ENCODE peak calls at places on chromosomes 4 and X, in ten cellular contexts. H is Peyer's patch; D is psoas muscle; Y is CD8-positive, alpha-beta T cell; W is left lung; R is CD8-positive, alpha-beta memory T cell; X is WERI-Rb-1; L is breast epithelium; Q is aorta; F is tibial nerve. G is an unnamed sample. For H3K9me3, the result is how much of the 10 kb centered on the place peaks cover.

GRCh38 chrX:77740376-77740905 is 45.6 kb downstream of the ATRX start:
- DNase-seq in H (no peak), D (no peak), Y (no peak), W (no peak), R (no peak), X (no peak), L (no peak), Q (no peak), F (no peak), G (no peak)

GRCh38 chr4:77994194-77994721 is 62.9 kb upstream of the FRAS1 start:
- DNase-seq in H (no peak), D (no peak), Y (no peak), W (no peak), R (no peak), X (peak), L (no peak), Q (no peak), F (peak), G (no peak)

GRCh38 chrX:152220612-152221011 is 82.2 kb upstream of the MAGEA10 start:
- DNase-seq in H (no peak), D (no peak), Y (no peak), W (no peak), R (no peak), X (no peak), L (no peak), Q (no peak), F (no peak), G (no peak)

GRCh38 chrX:47568656-47569295 is 7.8 kb downstream of the ARAF start:
- DNase-seq in H (no peak), D (no peak), Y (peak), W (no peak), R (no peak), X (peak), L (no peak), Q (no peak), F (no peak), G (peak)

GRCh38 chrX:154322890-154323289 is 27.3 kb downstream of the TKTL1 start:
- DNase-seq in H (no peak), D (no peak), Y (no peak), W (no peak), R (no peak), X (no peak), L (no peak), Q (no peak), F (no peak), G (no peak)

GRCh38 chr4:39641451-39641850 is 2.8 kb upstream of the SMIM14 start:
- DNase-seq in H (no peak), D (no peak), Y (no peak), W (no peak), R (no peak), X (no peak), L (no peak), Q (no peak), F (no peak), G (no peak)

GRCh38 chrX:49232525-49232924 is 615 bp downstream of the CACNA1F start:
- DNase-seq in H (no peak), D (no peak), Y (no peak), W (no peak), R (no peak), X (no peak), L (no peak), Q (no peak), F (no peak), G (no peak)

GRCh38 chr4:7831330-7831729 is 108.3 kb downstream of the AFAP1 start:
- DNase-seq in H (no peak), D (no peak), Y (no peak), W (no peak), R (peak), X (peak), L (no peak), Q (no peak), F (no peak), G (peak)

GRCh38 chr4:142480244-142480643 is 365.9 kb downstream of the INPP4B start:
- DNase-seq in H (no peak), D (no peak), Y (no peak), W (no peak), R (no peak), X (no peak), L (no peak), Q (no peak), F (no peak), G (no peak)

GRCh38 chr4:148017801-148018200 is 285.9 kb downstream of the ARHGAP10 start:
- DNase-seq in H (no peak), D (no peak), Y (no peak), W (no peak), R (no peak), X (no peak), L (no peak), Q (no peak), F (no peak), G (no peak)

GRCh38 chrX:5528057-5528456 is 700.6 kb downstream of the NLGN4X start:
- DNase-seq in H (no peak), D (no peak), Y (no peak), W (no peak), R (no peak), X (no peak), L (no peak), Q (no peak), F (no peak), G (no peak)

GRCh38 chr4:138455097-138455496 is 212.9 kb upstream of the SLC7A11 start:
- DNase-seq in H (no peak), D (no peak), Y (no peak), W (no peak), R (no peak), X (no peak), L (no peak), Q (no peak), F (no peak), G (no peak)

GRCh38 chrX:51837926-51838325 is 55.5 kb upstream of the MAGED1 start:
- DNase-seq in H (peak), D (peak), Y (no peak), W (no peak), R (no peak), X (no peak), L (peak), Q (no peak), F (peak), G (no peak)

GRCh38 chrX:155127940-155128339 is 56.6 kb downstream of the BRCC3 start:
- DNase-seq in H (no peak), D (no peak), Y (no peak), W (no peak), R (no peak), X (no peak), L (no peak), Q (no peak), F (no peak), G (no peak)

GRCh38 chr4:32826169-32826568 is 2106.0 kb downstream of the PCDH7 start:
- DNase-seq in H (no peak), D (no peak), Y (no peak), W (no peak), R (no peak), X (no peak), L (no peak), Q (no peak), F (no peak), G (no peak)

GRCh38 chr4:169823685-169824084 is 65.9 kb upstream of the HPF1 start:
- DNase-seq in H (no peak), D (no peak), Y (no peak), W (no peak), R (no peak), X (no peak), L (no peak), Q (no peak), F (no peak), G (no peak)

GRCh38 chr4:1870578-1871443 is at the start of gene NSD2:
- DNase-seq in H (peak), D (peak), Y (peak), W (peak), R (peak), X (peak), L (peak), Q (peak), F (peak), G (peak)

GRCh38 chrX:138748480-138748879 is 37.0 kb upstream of the FGF13 start:
- DNase-seq in H (no peak), D (no peak), Y (no peak), W (no peak), R (no peak), X (no peak), L (no peak), Q (no peak), F (no peak), G (no peak)

GRCh38 chr4:135927651-135928050 is 1604.6 kb downstream of the PCDH18 start:
- DNase-seq in H (no peak), D (no peak), Y (no peak), W (no peak), R (no peak), X (no peak), L (no peak), Q (no peak), F (no peak), G (no peak)

GRCh38 chr4:21113496-21114213 is 413.4 kb downstream of the PACRGL start:
- DNase-seq in H (no peak), D (no peak), Y (no peak), W (no peak), R (no peak), X (no peak), L (no peak), Q (no peak), F (no peak), G (no peak)

GRCh38 chr4:146308951-146309350 is 94.6 kb downstream of the REELD1 start:
- DNase-seq in H (no peak), D (no peak), Y (no peak), W (peak), R (no peak), X (no peak), L (no peak), Q (no peak), F (no peak), G (no peak)

GRCh38 chr4:7326693-7327340 is 107.9 kb downstream of the PSAPL1 start:
- DNase-seq in H (peak), D (no peak), Y (no peak), W (peak), R (no peak), X (peak), L (no peak), Q (peak), F (no peak), G (no peak)

GRCh38 chrX:148567229-148567628 is 66.8 kb downstream of the AFF2 start:
- DNase-seq in H (no peak), D (no peak), Y (no peak), W (no peak), R (no peak), X (no peak), L (no peak), Q (no peak), F (no peak), G (no peak)

GRCh38 chr4:121778991-121779628 is 14.1 kb upstream of the SMIM43 start:
- DNase-seq in H (no peak), D (no peak), Y (no peak), W (no peak), R (no peak), X (no peak), L (no peak), Q (no peak), F (no peak), G (no peak)

GRCh38 chr4:108901271-108901670 is 138.4 kb upstream of the ETNPPL start:
- DNase-seq in H (no peak), D (no peak), Y (no peak), W (no peak), R (no peak), X (no peak), L (no peak), Q (no peak), F (no peak), G (no peak)

GRCh38 chrX:115392871-115393270 is 103.4 kb downstream of the LUZP4 start:
- DNase-seq in H (no peak), D (no peak), Y (no peak), W (no peak), R (no peak), X (no peak), L (no peak), Q (no peak), F (no peak), G (no peak)

GRCh38 chrX:15299945-15300851 is 15.2 kb downstream of the ASB11 start:
- DNase-seq in H (no peak), D (no peak), Y (no peak), W (no peak), R (no peak), X (no peak), L (no peak), Q (no peak), F (no peak), G (no peak)

GRCh38 chrX:9147631-9148189 is 113.8 kb upstream of the FAM9B start:
- DNase-seq in H (no peak), D (no peak), Y (no peak), W (no peak), R (no peak), X (no peak), L (no peak), Q (no peak), F (no peak), G (no peak)

GRCh38 chr4:28973591-28974350 is 1746.4 kb upstream of the PCDH7 start:
- DNase-seq in H (no peak), D (no peak), Y (no peak), W (no peak), R (no peak), X (no peak), L (no peak), Q (no peak), F (no peak), G (no peak)

DNA sequence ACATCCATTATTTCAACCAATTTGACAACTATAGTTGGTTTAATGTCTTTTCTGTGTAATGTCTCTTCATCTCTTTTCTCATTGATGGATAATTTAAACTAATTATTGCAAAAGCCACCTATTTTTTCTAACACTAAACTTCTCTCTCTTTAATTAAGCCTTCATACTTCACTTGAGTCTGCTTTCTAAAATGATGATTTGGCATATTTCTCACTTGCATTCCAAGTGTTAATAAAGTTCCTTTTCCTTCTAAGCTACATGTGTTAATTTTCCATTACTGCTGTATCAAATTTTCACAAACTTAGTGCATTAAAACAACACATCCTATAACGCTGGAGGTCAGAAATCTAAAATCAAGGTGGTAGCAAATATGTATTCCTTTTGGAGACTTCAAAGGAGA is 1743.8 kb upstream of the PCDH7 start:
- DNase-seq in H (no peak), D (no peak), Y (no peak), W (no peak), R (no peak), X (no peak), L (no peak), Q (no peak), F (no peak), G (no peak)
- H3K9me3 ChIP-seq in H (under half), D (under half), Y (under half), W (under half), R (under half), X (under half), L (under half), Q (under half), F (under half), G (under half)

GRCh38 chrX:70505451-70505841 is 60.8 kb downstream of the DLG3 start:
- DNase-seq in H (no peak), D (no peak), Y (no peak), W (no peak), R (no peak), X (peak), L (no peak), Q (no peak), F (no peak), G (no peak)
- H3K9me3 ChIP-seq in H (under half), D (under half), Y (under half), W (under half), R (under half), X (under half), L (under half), Q (under half), F (under half), G (under half)

DNA sequence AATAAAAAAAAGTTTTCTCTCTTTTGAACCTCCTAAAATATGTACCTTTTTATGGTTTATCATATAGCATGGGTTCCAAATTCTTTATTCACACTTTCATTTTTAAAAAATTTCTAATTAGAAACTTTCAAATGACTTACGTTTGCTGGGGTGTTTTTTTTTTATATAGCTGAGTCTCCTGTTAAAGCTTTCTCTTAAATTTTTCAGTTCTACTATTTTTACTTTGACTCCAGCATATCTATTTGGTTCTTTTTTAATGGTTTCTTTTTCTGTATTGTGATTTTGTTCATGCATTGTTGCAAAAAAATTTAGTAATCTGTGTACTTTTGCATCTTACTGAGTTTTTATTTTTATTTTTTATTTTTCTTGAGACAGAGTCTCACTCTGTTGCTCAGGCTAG is 22.3 kb downstream of the ZNF718 start:
- DNase-seq in H (no peak), D (no peak), Y (no peak), W (no peak), R (no peak), X (no peak), L (no peak), Q (no peak), F (no peak), G (no peak)
- H3K9me3 ChIP-seq in H (under half), D (half or more), Y (half or more), W (under half), R (under half), X (under half), L (half or more), Q (under half), F (under half), G (under half)

GRCh38 chrX:57680160-57680559 is at the start of gene NLRP2B:
- DNase-seq in H (no peak), D (no peak), Y (no peak), W (no peak), R (no peak), X (no peak), L (no peak), Q (no peak), F (no peak), G (no peak)

GRCh38 chrX:57669961-57670360 is 10.1 kb downstream of the NLRP2B start:
- DNase-seq in H (no peak), D (no peak), Y (no peak), W (no peak), R (no peak), X (no peak), L (no peak), Q (no peak), F (no peak), G (no peak)

GRCh38 chrX:57678686-57679428 is 1.2 kb downstream of the NLRP2B start:
- DNase-seq in H (no peak), D (no peak), Y (no peak), W (peak), R (no peak), X (no peak), L (no peak), Q (no peak), F (no peak), G (no peak)

GRCh38 chrX:57677132-57677858 is 2.8 kb downstream of the NLRP2B start:
- DNase-seq in H (no peak), D (no peak), Y (no peak), W (no peak), R (no peak), X (no peak), L (no peak), Q (no peak), F (no peak), G (no peak)

GRCh38 chrX:57674861-57675260 is 5.2 kb downstream of the NLRP2B start:
- DNase-seq in H (no peak), D (no peak), Y (no peak), W (no peak), R (no peak), X (no peak), L (no peak), Q (no peak), F (no peak), G (no peak)
- H3K9me3 ChIP-seq in H (under half), D (under half), Y (under half), W (under half), R (under half), X (under half), L (under half), Q (under half), F (under half), G (under half)

DNA sequence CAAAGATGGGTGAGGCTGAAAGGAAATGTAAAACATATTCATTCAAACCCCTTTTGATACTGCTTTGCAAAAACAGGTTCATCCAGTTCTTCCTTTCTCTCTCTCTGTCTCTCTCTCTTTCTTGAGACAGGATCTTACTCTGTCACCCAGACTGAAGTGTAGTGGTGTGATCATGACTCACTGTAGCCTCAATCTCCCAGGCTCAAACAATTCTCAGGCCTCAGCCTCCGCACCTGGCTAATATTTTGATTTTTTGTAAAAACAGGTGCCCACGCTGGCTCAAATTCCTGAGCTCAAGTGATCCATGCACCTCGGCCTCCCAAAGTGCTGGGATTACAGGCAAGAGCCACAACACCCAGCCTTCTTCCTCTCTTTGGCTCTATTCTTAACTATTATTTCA is 15.6 kb upstream of the DCHS2 start:
- DNase-seq in H (no peak), D (no peak), Y (no peak), W (no peak), R (no peak), X (no peak), L (no peak), Q (no peak), F (no peak), G (no peak)
- H3K9me3 ChIP-seq in H (under half), D (under half), Y (under half), W (under half), R (under half), X (under half), L (under half), Q (under half), F (under half), G (under half)

GRCh38 chrX:81537723-81538122 is 335.8 kb downstream of the SH3BGRL start:
- DNase-seq in H (no peak), D (no peak), Y (no peak), W (no peak), R (no peak), X (no peak), L (no peak), Q (no peak), F (no peak), G (no peak)
- H3K9me3 ChIP-seq in H (under half), D (under half), Y (under half), W (under half), R (under half), X (under half), L (under half), Q (under half), F (under half), G (under half)